ENCODE peak calls at places on chromosomes 6 and 20, in eight cellular contexts. G is endothelial cell, O is left lung, V is foreskin fibroblast, W is tibial artery, M is sigmoid colon, R is H9, T is mucosa of descending colon. E is an unnamed sample.

GRCh38 chr20:41386502-41387427 is 20.1 kb upstream of the EMILIN3 start:
- DNase-seq in G (no peak), O (no peak), V (peak; percentile 79), W (no peak), M (peak; percentile 41), R (no peak), T (no peak), E (no peak)

GRCh38 chr6:62272118-62272517 is 13.9 kb downstream of the KHDRBS2 start:
- DNase-seq in G (no peak), O (no peak), V (no peak), W (no peak), M (no peak), R (no peak), T (no peak), E (no peak)

GRCh38 chr6:163705923-163706322 is 291.4 kb downstream of the QKI start:
- DNase-seq in G (no peak), O (no peak), V (no peak), W (no peak), M (no peak), R (no peak), T (no peak), E (no peak)

GRCh38 chr6:154428892-154429291 is 72.3 kb upstream of the IPCEF1 start:
- DNase-seq in G (no peak), O (no peak), V (peak; percentile 70), W (no peak), M (no peak), R (no peak), T (no peak), E (no peak)

GRCh38 chr6:105346052-105346451 is 56.8 kb downstream of the PREP start:
- DNase-seq in G (no peak), O (no peak), V (peak; percentile 85), W (no peak), M (no peak), R (no peak), T (no peak), E (no peak)

GRCh38 chr6:112237644-112238043 is 16.7 kb downstream of the LAMA4 start:
- DNase-seq in G (no peak), O (no peak), V (peak; percentile 94), W (peak; percentile 81), M (peak; percentile 90), R (no peak), T (no peak), E (no peak)

GRCh38 chr20:62816031-62816878 is 595 bp upstream of the COL9A3 start:
- DNase-seq in G (no peak), O (no peak), V (peak; percentile 63), W (no peak), M (no peak), R (peak; percentile 92), T (no peak), E (no peak)

GRCh38 chr20:48944663-48945297 is 23.3 kb downstream of the ARFGEF2 start:
- DNase-seq in G (no peak), O (no peak), V (no peak), W (no peak), M (no peak), R (no peak), T (no peak), E (no peak)

GRCh38 chr6:138979365-138979764 is 8.7 kb downstream of the REPS1 start:
- DNase-seq in G (no peak), O (no peak), V (peak; percentile 79), W (no peak), M (no peak), R (no peak), T (no peak), E (no peak)

GRCh38 chr6:41732601-41733348 is 2.6 kb downstream of the TFEB start:
- DNase-seq in G (no peak), O (no peak), V (peak; percentile 22), W (no peak), M (no peak), R (no peak), T (peak; percentile 62), E (no peak)

GRCh38 chr6:117600008-117600743 is 2.1 kb downstream of the GOPC start:
- DNase-seq in G (no peak), O (no peak), V (peak; percentile 14), W (no peak), M (no peak), R (no peak), T (no peak), E (no peak)

GRCh38 chr20:50558483-50558925 is 48.3 kb downstream of the PTPN1 start:
- DNase-seq in G (no peak), O (no peak), V (peak; percentile 35), W (no peak), M (no peak), R (no peak), T (no peak), E (no peak)

GRCh38 chr6:84774174-84775158 is 10.1 kb upstream of the TBX18 start:
- DNase-seq in G (peak; percentile 81), O (no peak), V (peak; percentile 80), W (peak; percentile 41), M (no peak), R (peak; percentile 88), T (peak; percentile 41), E (peak; percentile 52)

GRCh38 chr20:14996883-14997672 is 659.7 kb upstream of the FLRT3 start:
- DNase-seq in G (no peak), O (no peak), V (peak; percentile 69), W (no peak), M (no peak), R (no peak), T (no peak), E (no peak)
- TF ChIP-seq CTCF in G (no peak), O (no peak), V (no peak), W (no peak), M (no peak), R (no peak), T (no peak), E (no peak)

GRCh38 chr6:64010646-64011045 is 375.0 kb downstream of the PHF3 start:
- DNase-seq in G (no peak), O (no peak), V (no peak), W (no peak), M (no peak), R (no peak), T (no peak), E (no peak)

GRCh38 chr6:64014581-64014980 is 379.0 kb downstream of the PHF3 start:
- DNase-seq in G (no peak), O (no peak), V (no peak), W (no peak), M (no peak), R (no peak), T (no peak), E (no peak)

GRCh38 chr6:64013061-64013410 is 377.4 kb downstream of the PHF3 start:
- DNase-seq in G (no peak), O (no peak), V (no peak), W (no peak), M (no peak), R (no peak), T (no peak), E (no peak)

GRCh38 chr6:64010010-64010409 is 374.4 kb downstream of the PHF3 start:
- DNase-seq in G (no peak), O (no peak), V (no peak), W (no peak), M (no peak), R (no peak), T (peak; percentile 22), E (no peak)

DNA sequence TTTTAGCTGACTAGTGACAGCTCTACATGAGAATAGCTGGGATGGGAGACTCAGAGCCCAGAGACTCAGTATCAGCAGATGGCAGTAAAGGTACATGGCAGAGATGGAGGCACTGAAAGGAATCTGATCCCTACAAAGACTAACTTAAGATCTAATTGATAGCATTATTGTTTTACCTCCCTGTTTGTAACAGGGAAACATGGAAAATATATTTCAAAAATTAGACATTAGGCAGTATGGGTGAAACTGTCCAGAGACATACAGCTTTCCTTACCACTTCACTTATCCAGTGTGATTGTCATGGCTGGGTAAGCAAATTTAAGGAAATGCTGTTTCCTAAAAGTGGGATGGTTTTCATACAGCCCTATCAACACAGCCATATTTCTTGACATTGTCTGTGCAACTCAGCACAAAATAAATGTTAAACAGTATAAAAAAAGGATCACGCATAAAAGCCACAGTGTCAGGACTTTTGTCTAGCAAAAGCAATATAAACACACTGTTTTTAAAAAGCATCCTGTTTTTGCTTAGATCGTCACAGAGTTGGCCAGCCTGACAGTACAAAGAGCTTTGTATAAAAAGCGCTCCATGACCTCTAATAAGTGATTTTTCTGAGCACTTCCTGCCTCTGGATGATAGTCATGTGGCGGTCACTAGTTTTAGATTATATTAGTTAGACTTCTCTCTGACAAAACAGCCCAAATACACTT is 376.9 kb downstream of the PHF3 start:
- DNase-seq in G (peak; percentile 34), O (no peak), V (no peak), W (no peak), M (no peak), R (peak; percentile 49), T (no peak), E (no peak)
- TF ChIP-seq CTCF in G (no peak), O (no peak), V (no peak), W (no peak), M (peak; percentile 30), R (peak; percentile 84), T (peak; percentile 20), E (peak; percentile 68)

GRCh38 chr6:5422321-5422915 is 161.1 kb downstream of the FARS2 start:
- DNase-seq in G (peak; percentile 53), O (no peak), V (peak; percentile 72), W (no peak), M (no peak), R (peak; percentile 71), T (no peak), E (no peak)
- TF ChIP-seq CTCF in G (no peak), O (no peak), V (peak; percentile 81), W (no peak), M (no peak), R (peak; percentile 82), T (no peak), E (peak; percentile 54)

GRCh38 chr6:3370361-3371221 is 86.3 kb downstream of the SLC22A23 start:
- DNase-seq in G (no peak), O (no peak), V (no peak), W (no peak), M (peak; percentile 51), R (no peak), T (no peak), E (no peak)

GRCh38 chr6:3371222-3371949 is 85.5 kb downstream of the SLC22A23 start:
- DNase-seq in G (no peak), O (no peak), V (no peak), W (no peak), M (peak; percentile 32), R (no peak), T (no peak), E (no peak)

GRCh38 chr6:3372912-3373554 is 83.8 kb downstream of the SLC22A23 start:
- DNase-seq in G (no peak), O (no peak), V (no peak), W (no peak), M (peak; percentile 48), R (no peak), T (no peak), E (no peak)

GRCh38 chr6:3373597-3374203 is 83.2 kb downstream of the SLC22A23 start:
- DNase-seq in G (no peak), O (no peak), V (no peak), W (no peak), M (peak; percentile 10), R (no peak), T (no peak), E (no peak)

DNA sequence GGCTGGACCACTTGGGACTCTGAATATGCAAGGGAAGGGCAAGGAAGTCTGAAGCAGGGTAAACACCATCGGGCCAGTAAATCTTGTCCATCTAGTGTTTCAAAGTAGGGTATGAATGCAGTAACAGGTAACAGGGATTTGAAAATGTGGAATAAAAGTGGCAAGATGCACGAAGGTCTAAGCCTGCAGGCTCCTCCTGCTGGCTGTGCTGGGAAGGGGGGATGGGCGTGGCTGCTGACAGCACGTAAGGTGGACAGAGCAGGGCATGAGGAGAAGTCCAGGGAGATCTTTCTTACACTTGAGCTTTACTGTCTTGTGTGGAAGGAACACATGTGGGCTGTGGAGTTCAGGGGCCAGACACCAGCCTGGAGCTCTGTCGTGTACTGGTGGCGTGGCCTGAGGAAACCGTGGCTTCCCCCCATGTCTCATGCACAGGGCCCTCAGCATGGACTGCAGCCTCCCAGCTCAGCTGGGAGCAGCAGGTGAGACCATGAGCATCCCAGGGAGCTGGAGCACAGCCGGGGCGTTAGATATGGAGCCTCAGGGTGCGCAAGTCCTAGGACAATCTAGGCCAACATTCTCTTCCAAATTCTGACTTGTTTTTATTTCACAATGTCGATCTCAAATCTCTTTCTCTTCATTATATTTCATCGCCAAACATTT is 84.5 kb downstream of the SLC22A23 start:
- DNase-seq in G (no peak), O (no peak), V (no peak), W (no peak), M (peak; percentile 56), R (no peak), T (peak; percentile 61), E (no peak)
- TF ChIP-seq CTCF in G (no peak), O (no peak), V (no peak), W (no peak), M (no peak), R (peak; percentile 54), T (no peak), E (peak; percentile 17)